ENCODE peak calls at places on chromosomes 3 and 15, in seven cellular contexts. T is heart right ventricle, Z is colonic mucosa, Q is left lung, S is body of pancreas, K is left ventricle myocardium inferior, F is upper lobe of right lung. C is an unnamed sample.

GRCh38 chr3:192896208-192896607 is 21.4 kb downstream of the MB21D2 start:
- DNase-seq in T (no peak), Z (no peak), Q (no peak), S (no peak), K (no peak), F (no peak), C (no peak)

GRCh38 chr3:101381809-101382208 is 61.4 kb upstream of the IMPG2 start:
- DNase-seq in T (no peak), Z (no peak), Q (no peak), S (no peak), K (no peak), F (no peak), C (peak; percentile 17)

GRCh38 chr15:33083232-33084006 is 111.1 kb downstream of the FMN1 start:
- DNase-seq in T (no peak), Z (no peak), Q (no peak), S (no peak), K (no peak), F (no peak), C (no peak)

GRCh38 chr15:58931985-58932384 is 1.5 kb downstream of the SLTM start:
- DNase-seq in T (peak; percentile 15), Z (peak; percentile 58), Q (no peak), S (peak; percentile 60), K (no peak), F (no peak), C (peak; percentile 77)

GRCh38 chr3:110157221-110157620 is 819.9 kb upstream of the DPPA4 start:
- DNase-seq in T (no peak), Z (no peak), Q (no peak), S (no peak), K (no peak), F (no peak), C (no peak)

GRCh38 chr3:23648326-23648964 is 157.3 kb upstream of the UBE2E1 start:
- DNase-seq in T (no peak), Z (no peak), Q (no peak), S (no peak), K (no peak), F (no peak), C (no peak)

GRCh38 chr3:197399486-197399885 is 101.1 kb upstream of the DLG1 start:
- DNase-seq in T (no peak), Z (no peak), Q (no peak), S (no peak), K (no peak), F (peak; percentile 8), C (no peak)

GRCh38 chr15:99128411-99128810 is 23.5 kb downstream of the SYNM start:
- DNase-seq in T (no peak), Z (no peak), Q (no peak), S (no peak), K (no peak), F (no peak), C (no peak)

GRCh38 chr15:63872759-63873510 is 39.2 kb upstream of the HERC1 start:
- DNase-seq in T (no peak), Z (no peak), Q (no peak), S (no peak), K (no peak), F (no peak), C (no peak)

GRCh38 chr3:39960515-39961403 is 151.3 kb downstream of the MYRIP start:
- DNase-seq in T (no peak), Z (no peak), Q (no peak), S (no peak), K (no peak), F (no peak), C (no peak)

GRCh38 chr15:72116680-72117447 is 1.1 kb downstream of the MYO9A start:
- DNase-seq in T (peak; percentile 45), Z (no peak), Q (no peak), S (peak; percentile 22), K (peak; percentile 18), F (no peak), C (no peak)

GRCh38 chr3:75048650-75049049 is 434.2 kb upstream of the CNTN3 start:
- DNase-seq in T (no peak), Z (no peak), Q (no peak), S (no peak), K (no peak), F (no peak), C (no peak)

GRCh38 chr3:117626577-117626976 is 917.0 kb downstream of the TUSC7 start:
- DNase-seq in T (no peak), Z (no peak), Q (no peak), S (no peak), K (no peak), F (no peak), C (no peak)

GRCh38 chr15:90219421-90220141 is 14.2 kb downstream of the CIB1 start:
- DNase-seq in T (no peak), Z (no peak), Q (no peak), S (peak; percentile 40), K (no peak), F (no peak), C (no peak)

GRCh38 chr3:104412608-104413580 is 953.8 kb upstream of the ALCAM start:
- DNase-seq in T (no peak), Z (no peak), Q (no peak), S (no peak), K (no peak), F (no peak), C (no peak)

GRCh38 chr3:78322780-78323179 is 1282.9 kb downstream of the ROBO2 start:
- DNase-seq in T (no peak), Z (no peak), Q (no peak), S (no peak), K (no peak), F (no peak), C (no peak)

GRCh38 chr3:132255041-132255745 is 62.0 kb upstream of the ACP3 start:
- DNase-seq in T (no peak), Z (no peak), Q (no peak), S (no peak), K (no peak), F (no peak), C (peak; percentile 72)

GRCh38 chr3:53804697-53805462 is 41.3 kb downstream of the CHDH start:
- DNase-seq in T (no peak), Z (no peak), Q (no peak), S (no peak), K (no peak), F (peak; percentile 45), C (no peak)

GRCh38 chr3:136042608-136043221 is 77.2 kb downstream of the PPP2R3A start:
- DNase-seq in T (no peak), Z (no peak), Q (no peak), S (peak; percentile 13), K (no peak), F (no peak), C (no peak)

GRCh38 chr3:130968231-130968630 is 58.4 kb downstream of the ASTE1 start:
- DNase-seq in T (no peak), Z (no peak), Q (no peak), S (no peak), K (no peak), F (no peak), C (no peak)
- TF ChIP-seq CTCF in T (no peak), Z (no peak), Q (no peak), S (no peak), K (no peak), F (no peak), C (no peak)

GRCh38 chr15:64892850-64893403 is 18.8 kb upstream of the ANKDD1A start:
- DNase-seq in T (no peak), Z (no peak), Q (no peak), S (no peak), K (peak; percentile 11), F (no peak), C (no peak)

GRCh38 chr15:64891546-64891945 is 20.2 kb upstream of the ANKDD1A start:
- DNase-seq in T (no peak), Z (no peak), Q (no peak), S (no peak), K (peak; percentile 1), F (no peak), C (no peak)

GRCh38 chr15:64894395-64895056 is 17.2 kb upstream of the ANKDD1A start:
- DNase-seq in T (no peak), Z (peak; percentile 41), Q (peak; percentile 65), S (no peak), K (no peak), F (no peak), C (no peak)

GRCh38 chr15:64895285-64896065 is 16.2 kb upstream of the ANKDD1A start:
- DNase-seq in T (peak; percentile 52), Z (no peak), Q (peak; percentile 47), S (peak; percentile 56), K (no peak), F (no peak), C (no peak)

GRCh38 chr15:64893481-64894394 is 18.0 kb upstream of the ANKDD1A start:
- DNase-seq in T (peak; percentile 97), Z (peak; percentile 95), Q (peak; percentile 95), S (peak; percentile 90), K (peak; percentile 96), F (peak; percentile 95), C (no peak)
- H3K4me3 ChIP-seq in T (peak overlapping the region; percentile 44), Z (peak overlapping the region; percentile 5), Q (no peak overlapping the region), S (no peak overlapping the region), K (peak overlapping the region; percentile 57), F (peak overlapping the region; percentile 35), C (no peak overlapping the region)

GRCh38 chr15:71096676-71097075 is 18.6 kb upstream of the THSD4 start:
- DNase-seq in T (no peak), Z (peak; percentile 20), Q (no peak), S (no peak), K (no peak), F (no peak), C (peak; percentile 92)

GRCh38 chr15:71098920-71099319 is 16.4 kb upstream of the THSD4 start:
- DNase-seq in T (no peak), Z (no peak), Q (no peak), S (no peak), K (no peak), F (no peak), C (no peak)

GRCh38 chr15:71093089-71094024 is 21.9 kb upstream of the THSD4 start:
- DNase-seq in T (no peak), Z (peak; percentile 79), Q (no peak), S (peak; percentile 55), K (no peak), F (no peak), C (peak; percentile 47)

GRCh38 chr15:71094137-71094536 is 21.1 kb upstream of the THSD4 start:
- DNase-seq in T (no peak), Z (peak; percentile 10), Q (no peak), S (no peak), K (no peak), F (no peak), C (no peak)

GRCh38 chr15:71097890-71098289 is 17.4 kb upstream of the THSD4 start:
- DNase-seq in T (no peak), Z (no peak), Q (no peak), S (no peak), K (no peak), F (no peak), C (no peak)
- TF ChIP-seq CTCF in T (no peak), Z (no peak), Q (no peak), S (no peak), K (no peak), F (no peak), C (no peak)

DNA sequence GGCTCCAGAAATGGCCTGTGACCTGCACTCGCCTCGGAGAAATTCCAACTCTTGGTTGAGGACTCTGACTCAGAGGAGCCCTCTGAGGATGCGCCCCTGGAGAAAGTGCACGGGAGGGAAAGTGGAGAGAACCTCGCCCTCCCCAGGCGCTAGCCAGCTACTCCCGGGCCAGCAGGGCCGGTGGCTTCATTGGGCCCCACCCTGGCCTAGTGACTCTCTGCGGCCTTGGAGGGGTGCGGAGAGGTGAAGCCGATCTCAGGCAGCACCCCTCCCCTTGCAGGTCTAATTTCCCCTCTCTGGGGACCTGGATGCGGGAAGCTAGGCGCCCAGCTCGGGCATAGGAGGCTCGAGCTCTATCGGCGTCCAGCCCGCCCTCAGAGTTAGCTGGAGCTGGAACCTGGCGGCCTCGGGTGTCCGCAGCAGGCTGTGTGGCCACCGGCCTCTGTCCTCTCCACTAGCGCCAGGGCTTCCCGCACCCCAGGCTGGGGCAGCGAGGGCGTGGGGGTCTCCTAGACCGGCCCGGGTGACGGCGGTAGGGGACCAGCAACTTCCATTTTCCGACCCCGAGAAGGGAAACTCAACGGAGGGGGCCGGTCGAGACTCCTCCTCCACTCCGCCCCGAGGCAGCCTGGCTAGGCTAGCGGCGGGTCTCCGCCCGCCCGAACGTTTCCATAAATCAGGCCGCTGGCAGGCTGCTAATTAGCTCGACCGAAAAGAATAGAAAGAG is 29.4 kb downstream of the NR2F2 start:
- DNase-seq in T (no peak), Z (no peak), Q (no peak), S (no peak), K (no peak), F (peak; percentile 63), C (no peak)
- H3K4me3 ChIP-seq in T (peak overlapping the region; percentile 52), Z (peak overlapping the region; percentile 16), Q (peak overlapping the region; percentile 22), S (no peak overlapping the region), K (peak overlapping the region; percentile 67), F (peak overlapping the region; percentile 52), C (no peak overlapping the region)